ENCODE peak calls at places on chromosomes 3 and 15, in five cellular contexts. L, D, M, B and T are unnamed samples. For H3K4me1, the result is how much of the 10 kb centered on the place peaks cover.

GRCh38 chr3:16290007-16290826 is 25.2 kb downstream of the OXNAD1 start:
- DNase-seq in L (peak), D (peak), M (peak), B (peak), T (peak)

GRCh38 chr3:146314871-146315270 is 64.0 kb upstream of the PLSCR4 start:
- DNase-seq in L (no peak), D (no peak), M (no peak), B (no peak), T (no peak)

GRCh38 chr3:8658326-8659212 is 14.0 kb upstream of the SSUH2 start:
- DNase-seq in L (peak), D (peak), M (peak), B (peak), T (peak)

GRCh38 chr15:53833134-53833624 is 73.7 kb upstream of the WDR72 start:
- DNase-seq in L (no peak), D (no peak), M (peak), B (peak), T (no peak)

GRCh38 chr15:78570710-78571109 is 5.4 kb downstream of the CHRNA5 start:
- DNase-seq in L (no peak), D (no peak), M (no peak), B (no peak), T (no peak)

GRCh38 chr15:44738340-44738984 is 2.1 kb downstream of the TRIM69 start:
- DNase-seq in L (no peak), D (peak), M (no peak), B (no peak), T (no peak)

GRCh38 chr3:2711081-2711480 is 399.1 kb downstream of the IL5RA start:
- DNase-seq in L (no peak), D (no peak), M (no peak), B (no peak), T (no peak)

GRCh38 chr3:116442331-116443021 is 2.8 kb downstream of the LSAMP start:
- DNase-seq in L (no peak), D (no peak), M (no peak), B (no peak), T (no peak)

GRCh38 chr3:38114875-38115644 is 21.9 kb downstream of the ACAA1 start:
- DNase-seq in L (no peak), D (no peak), M (no peak), B (no peak), T (peak)

GRCh38 chr15:70670680-70671079 is 92.7 kb downstream of the UACA start:
- DNase-seq in L (no peak), D (no peak), M (no peak), B (no peak), T (no peak)

GRCh38 chr3:160331127-160331937 is 67.7 kb downstream of the IFT80 start:
- DNase-seq in L (no peak), D (peak), M (no peak), B (no peak), T (no peak)

GRCh38 chr3:183270344-183270743 is 17.3 kb downstream of the B3GNT5 start:
- DNase-seq in L (no peak), D (no peak), M (no peak), B (no peak), T (no peak)

DNA sequence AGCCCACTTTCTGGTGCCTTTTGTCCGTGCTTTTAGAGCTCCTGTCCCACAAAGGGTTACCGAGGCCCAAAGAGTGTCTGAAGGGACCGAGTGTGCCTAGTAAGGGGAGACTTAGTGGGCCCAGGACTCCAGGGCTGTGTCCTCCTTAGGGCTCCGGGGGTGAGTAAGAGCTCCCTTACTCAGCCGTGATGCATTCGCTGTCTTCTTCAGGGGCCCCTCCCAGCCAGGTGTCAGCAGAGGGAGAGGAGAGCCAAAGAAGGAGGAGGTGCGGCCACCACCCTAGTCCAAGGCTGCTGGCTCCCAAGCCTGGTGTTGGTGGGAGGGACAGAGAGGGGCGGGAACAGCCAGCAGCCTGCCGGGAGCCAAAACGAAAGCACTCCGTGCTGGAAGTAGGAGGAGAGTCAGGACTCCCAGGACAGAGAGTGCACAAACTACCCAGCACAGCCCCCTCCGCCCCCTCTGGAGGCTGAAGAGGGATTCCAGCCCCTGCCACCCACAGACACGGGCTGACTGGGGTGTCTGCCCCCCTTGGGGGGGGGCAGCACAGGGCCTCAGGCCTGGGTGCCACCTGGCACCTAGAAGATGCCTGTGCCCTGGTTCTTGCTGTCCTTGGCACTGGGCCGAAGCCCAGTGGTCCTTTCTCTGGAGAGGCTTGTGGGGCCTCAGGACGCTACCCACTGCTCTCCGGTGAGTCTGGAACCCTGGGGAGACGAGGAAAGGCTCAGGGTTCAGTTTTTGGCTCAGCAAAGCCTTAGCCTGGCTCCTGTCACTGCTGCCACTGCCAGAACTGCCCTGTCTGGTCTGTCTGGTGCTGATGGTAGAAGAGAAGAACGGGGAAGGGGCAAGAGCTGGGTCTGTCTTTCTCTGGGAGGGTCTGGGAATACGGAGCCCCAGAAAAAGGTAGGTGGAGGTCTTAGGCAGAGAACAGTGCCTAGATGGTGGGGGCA is at the start of gene IL17RC:
- DNase-seq in L (peak), D (peak), M (peak), B (peak), T (peak)
- H3K4me1 ChIP-seq in L (under half), D (under half), M (half or more), B (under half), T (half or more)

GRCh38 chr15:52568569-52569243 is at the start of gene ARPP19:
- DNase-seq in L (peak), D (peak), M (peak), B (peak), T (peak)
- TF ChIP-seq POLR2A in L (peak), D (peak), M (no peak), B (peak), T (peak)

GRCh38 chr3:27943106-27943505 is 221.0 kb upstream of the EOMES start:
- DNase-seq in L (no peak), D (no peak), M (no peak), B (no peak), T (peak)
- TF ChIP-seq CTCF in L (peak), D (peak), M (no peak), B (no peak), T (no peak)

GRCh38 chr3:129592362-129593150 is 13.9 kb downstream of the PLXND1 start:
- DNase-seq in L (no peak), D (no peak), M (no peak), B (peak), T (peak)

GRCh38 chr3:129594907-129595390 is 11.5 kb downstream of the PLXND1 start:
- DNase-seq in L (no peak), D (no peak), M (no peak), B (no peak), T (no peak)

GRCh38 chr3:129593595-129594339 is 12.7 kb downstream of the PLXND1 start:
- DNase-seq in L (no peak), D (no peak), M (no peak), B (no peak), T (peak)

GRCh38 chr3:129591932-129592331 is 14.5 kb downstream of the PLXND1 start:
- DNase-seq in L (no peak), D (no peak), M (no peak), B (no peak), T (no peak)

GRCh38 chr3:129593230-129593594 is 13.3 kb downstream of the PLXND1 start:
- DNase-seq in L (no peak), D (no peak), M (no peak), B (no peak), T (no peak)
- H3K4me1 ChIP-seq in L (under half), D (half or more), M (half or more), B (under half), T (half or more)